ENCODE peak calls at places on chromosomes 7 and 10, in four cellular contexts. K is breast epithelium, A is HCT116, I is transverse colon. X is an unnamed sample.

GRCh38 chr7:38463277-38464224 is 167.6 kb downstream of the AMPH start:
- DNase-seq in K (no peak), I (peak; percentile 51), A (no peak), X (peak; percentile 18)

GRCh38 chr10:8112942-8113442 is 58.5 kb downstream of the GATA3 start:
- DNase-seq in A (no peak), I (no peak), K (no peak), X (no peak)

GRCh38 chr10:70323697-70324340 is 40.0 kb upstream of the NPFFR1 start:
- DNase-seq in K (peak; percentile 40), A (no peak), I (no peak), X (no peak)

GRCh38 chr10:101018600-101019439 is 12.1 kb downstream of the PDZD7 start:
- DNase-seq in K (peak; percentile 68), I (peak; percentile 88), A (peak; percentile 72), X (peak; percentile 83)

GRCh38 chr10:30915141-30915540 is 116.5 kb downstream of the ZNF438 start:
- DNase-seq in K (no peak), A (no peak), I (no peak), X (no peak)

GRCh38 chr10:7264313-7264741 is 146.5 kb downstream of the SFMBT2 start:
- DNase-seq in K (no peak), I (no peak), A (no peak), X (no peak)

GRCh38 chr10:114327537-114328277 is 76.6 kb downstream of the AFAP1L2 start:
- DNase-seq in A (no peak), K (no peak), I (no peak), X (no peak)

GRCh38 chr7:36038063-36038721 is 114.9 kb upstream of the EEPD1 start:
- DNase-seq in I (no peak), A (no peak), K (no peak), X (no peak)

GRCh38 chr7:43766564-43766963 is 8.1 kb downstream of the BLVRA start:
- DNase-seq in I (no peak), K (no peak), A (no peak), X (no peak)

GRCh38 chr10:85922363-85923129 is 444.0 kb downstream of the GRID1 start:
- DNase-seq in K (no peak), A (no peak), I (no peak), X (no peak)

GRCh38 chr10:619710-620109 is 69.8 kb downstream of the DIP2C start:
- DNase-seq in I (no peak), A (no peak), K (no peak), X (no peak)

GRCh38 chr7:64951250-64951848 is 39.5 kb downstream of the ZNF117 start:
- DNase-seq in I (no peak), K (no peak), A (peak; percentile 16), X (no peak)

GRCh38 chr10:65496541-65496940 is 1429.3 kb upstream of the LRRTM3 start:
- DNase-seq in I (no peak), A (no peak), K (no peak), X (no peak)

GRCh38 chr7:102451371-102452054 is 13.2 kb downstream of the ALKBH4 start:
- DNase-seq in I (no peak), A (no peak), K (no peak), X (no peak)

GRCh38 chr10:86757110-86757790 is 831 bp downstream of the BMPR1A start:
- DNase-seq in I (peak; percentile 46), K (no peak), A (peak; percentile 29), X (no peak)

GRCh38 chr10:29517352-29517923 is 117.3 kb downstream of the SVIL start:
- DNase-seq in A (peak; percentile 16), K (no peak), I (peak; percentile 26), X (no peak)

GRCh38 chr10:130743751-130744191 is 567.8 kb downstream of the TCERG1L start:
- DNase-seq in K (no peak), A (no peak), I (no peak), X (no peak)

GRCh38 chr7:153414288-153414629 is 637.9 kb upstream of the DPP6 start:
- DNase-seq in A (no peak), I (no peak), K (no peak), X (no peak)

GRCh38 chr7:44460325-44460724 is 30.1 kb downstream of the NUDCD3 start:
- DNase-seq in K (no peak), I (peak; percentile 19), A (no peak), X (peak; percentile 31)

GRCh38 chr10:100148353-100149211 is 37.2 kb downstream of the ERLIN1 start:
- DNase-seq in A (peak; percentile 60), K (no peak), I (no peak), X (peak; percentile 21)

GRCh38 chr10:70055550-70055949 is 2.9 kb downstream of the MACROH2A2 start:
- DNase-seq in A (no peak), I (no peak), K (no peak), X (no peak)

GRCh38 chr10:124063736-124064135 is 29.7 kb downstream of the CHST15 start:
- DNase-seq in A (no peak), K (no peak), I (peak; percentile 47), X (no peak)

GRCh38 chr7:49718755-49719154 is 54.7 kb upstream of the VWC2 start:
- DNase-seq in I (no peak), A (no peak), K (no peak), X (no peak)

GRCh38 chr7:10557375-10557774 is 416.3 kb upstream of the PHF14 start:
- DNase-seq in A (no peak), K (no peak), I (no peak), X (no peak)

GRCh38 chr7:2688409-2689342 is 674 bp downstream of the AMZ1 start:
- DNase-seq in I (no peak), A (no peak), K (no peak), X (peak; percentile 73)

GRCh38 chr7:101865031-101865824 is 47.8 kb downstream of the CUX1 start:
- DNase-seq in A (no peak), K (no peak), I (no peak), X (no peak)

GRCh38 chr10:73968101-73968515 is 29.8 kb upstream of the VCL start:
- DNase-seq in K (no peak), I (no peak), A (no peak), X (no peak)

GRCh38 chr7:953547-954327 is 743 bp downstream of the ADAP1 start:
- DNase-seq in I (peak; percentile 83), A (no peak), K (peak; percentile 68), X (no peak)

GRCh38 chr10:112249722-112250121 is 33.5 kb upstream of the TECTB start:
- DNase-seq in K (no peak), A (no peak), I (no peak), X (no peak)

GRCh38 chr7:112263519-112263918 is 57.0 kb downstream of the ZNF277 start:
- DNase-seq in I (no peak), A (no peak), K (no peak), X (no peak)

GRCh38 chr7:43933902-43934560 is 7.8 kb downstream of the UBE2D4 start:
- DNase-seq in I (no peak), K (no peak), A (no peak), X (no peak)

GRCh38 chr10:66180651-66181318 is 745.1 kb upstream of the LRRTM3 start:
- DNase-seq in A (peak; percentile 47), I (no peak), K (no peak), X (peak; percentile 17)

GRCh38 chr7:138478499-138478908 is 18.4 kb downstream of the TRIM24 start:
- DNase-seq in I (no peak), K (no peak), A (no peak), X (no peak)

GRCh38 chr7:102331536-102332275 is 24.5 kb downstream of the SPDYE6 start:
- DNase-seq in A (peak; percentile 6), I (no peak), K (no peak), X (no peak)

GRCh38 chr7:130595986-130596385 is 72.6 kb downstream of the COPG2 start:
- DNase-seq in K (no peak), A (no peak), I (no peak), X (no peak)

GRCh38 chr7:123533929-123534382 is 439 bp downstream of the IQUB start:
- DNase-seq in A (no peak), K (no peak), I (no peak), X (no peak)

GRCh38 chr10:113875212-113875611 is 20.8 kb downstream of the NHLRC2 start:
- DNase-seq in K (no peak), A (no peak), I (no peak), X (no peak)

GRCh38 chr7:141268614-141269013 is 194.8 kb downstream of the TMEM178B start:
- DNase-seq in I (no peak), K (no peak), A (no peak), X (no peak)

GRCh38 chr10:77857272-77857671 is 69.3 kb downstream of the DLG5 start:
- DNase-seq in I (no peak), A (no peak), K (peak; percentile 82), X (no peak)
- TF ChIP-seq POLR2A in I (no peak), A (no peak), K (no peak), X (no peak)

DNA sequence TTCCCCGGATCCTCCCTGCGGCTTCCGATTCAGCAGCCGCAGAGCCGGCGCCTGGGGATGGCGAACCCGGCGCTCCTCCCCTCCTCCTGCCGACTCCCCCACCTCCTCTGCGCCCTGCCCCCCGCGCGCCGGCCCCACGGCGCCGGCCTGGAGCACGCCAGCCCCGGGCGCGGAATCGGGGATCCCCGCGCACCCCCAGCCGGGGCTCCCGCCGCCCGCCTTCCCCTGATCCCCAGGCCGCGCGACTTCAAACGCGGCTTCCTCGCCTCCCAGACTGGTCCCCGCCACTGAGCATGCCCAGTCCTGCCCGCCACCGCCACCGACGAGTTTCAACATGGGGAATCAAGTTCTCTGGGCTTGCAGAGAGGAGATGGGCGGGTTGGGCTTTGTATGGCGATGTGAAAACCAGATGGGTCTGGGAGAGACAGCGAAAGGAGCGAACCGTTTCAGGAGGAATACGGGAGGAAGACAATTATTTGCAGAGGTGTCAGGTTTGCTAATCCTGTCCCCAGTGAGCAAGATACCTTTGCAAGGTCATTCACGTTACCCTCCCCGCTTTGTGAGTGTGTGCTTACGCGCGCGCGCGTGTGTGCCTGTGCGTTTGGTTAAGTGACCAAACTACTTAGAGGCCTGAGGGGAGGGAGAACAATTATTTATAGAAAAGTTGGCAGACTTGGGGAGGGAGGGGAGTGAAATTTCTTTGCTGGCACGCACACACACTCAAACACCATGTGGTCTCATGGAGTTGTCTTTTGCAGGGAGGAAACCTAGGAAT is at the start of gene PANK1:
- DNase-seq in I (peak; percentile 80), K (peak; percentile 75), A (peak; percentile 31), X (peak; percentile 53)
- TF ChIP-seq POLR2AphosphoS5 in I (no peak), K (peak; percentile 5), A (peak; percentile 45), X (peak; percentile 41)

DNA sequence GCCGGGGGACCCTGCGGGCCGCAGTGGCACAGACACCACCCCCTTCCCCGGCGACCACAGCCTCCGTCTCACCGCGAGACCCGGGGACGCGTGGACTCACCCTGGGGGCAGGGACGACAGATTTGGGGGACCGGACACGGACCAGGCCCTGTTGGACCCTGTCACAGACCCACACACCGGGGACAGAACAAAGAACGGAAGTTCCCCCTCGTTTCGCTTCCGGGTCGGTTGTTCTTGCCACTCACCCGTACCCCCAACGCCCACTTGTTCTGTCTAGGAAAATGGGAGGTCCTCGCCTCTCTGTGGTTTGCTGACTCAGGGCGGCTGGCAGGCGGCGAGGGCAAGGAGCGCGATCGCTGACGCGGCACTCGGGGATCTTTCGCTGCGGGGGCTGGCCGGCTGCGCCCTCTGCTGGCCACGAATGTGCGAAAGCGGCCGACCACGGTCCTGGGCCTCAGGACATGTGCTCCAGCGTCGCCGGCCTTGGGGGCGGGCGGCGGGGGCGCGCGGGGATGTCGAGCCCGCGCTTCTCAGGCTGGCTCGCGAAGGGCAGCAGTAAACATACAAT is at the start of gene ZNF3:
- DNase-seq in A (peak; percentile 98), I (peak; percentile 98), K (peak; percentile 98), X (peak; percentile 88)
- TF ChIP-seq POLR2A in A (peak; percentile 58), I (peak; percentile 87), K (peak; percentile 54), X (peak; percentile 93)

DNA sequence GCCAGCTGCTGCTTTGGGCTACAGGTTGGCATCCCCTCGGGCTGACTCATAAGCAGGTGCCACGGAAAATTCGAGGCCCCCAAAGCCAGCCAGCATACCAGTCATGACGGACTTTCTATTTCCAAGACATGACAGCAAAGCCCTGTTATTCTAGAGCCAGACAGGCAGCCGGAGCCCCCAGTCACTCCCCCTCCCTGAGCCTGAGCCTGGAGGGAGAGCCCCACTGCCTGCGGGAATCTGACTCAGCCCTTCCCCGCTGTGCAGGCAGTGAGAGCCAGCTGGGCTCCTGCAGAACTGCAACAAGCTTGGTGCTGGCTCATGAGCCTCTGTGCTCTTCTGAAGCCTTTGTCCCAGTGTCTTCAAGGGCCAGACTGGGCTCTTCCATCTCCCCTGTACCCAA is 15.8 kb downstream of the BTBD16 start:
- DNase-seq in A (no peak), I (no peak), K (no peak), X (no peak)
- TF ChIP-seq POLR2AphosphoS5 in A (no peak), I (no peak), K (no peak), X (no peak)